ENCODE peak calls at places on chromosomes 1 and 21, in six cellular contexts. One of them, this sample, is unnamed.
A peak's percentile ranks its signal among the peaks of the same experiment; 100 is the strongest.

GRCh38 chr1:171295821-171296220 is 18.2 kb upstream of the FMO4 start:
- DNase-seq in RWPE1: no peak
- DNase-seq in endodermal cell: no peak
- DNase-seq in GM19239: no peak
- DNase-seq in Caki2: no peak
- DNase-seq in stimulated activated CD4-positive, alpha-beta T cell treated with anti-CD3 and anti-CD28 coated beads, Interleukin-2, amount 100 ng/mL, for 24 hours: no peak
- DNase-seq in this sample: no peak

GRCh38 chr1:150176593-150176992 is 26.9 kb downstream of the PLEKHO1 start:
- DNase-seq in stimulated activated CD4-positive, alpha-beta T cell treated with anti-CD3 and anti-CD28 coated beads, Interleukin-2, amount 100 ng/mL, for 24 hours: no peak
- DNase-seq in RWPE1: no peak
- DNase-seq in Caki2: no peak
- DNase-seq in endodermal cell: no peak
- DNase-seq in GM19239: no peak
- DNase-seq in this sample: no peak

GRCh38 chr1:62774971-62775578 is 8.9 kb upstream of the ATG4C start:
- DNase-seq in RWPE1: no peak
- DNase-seq in stimulated activated CD4-positive, alpha-beta T cell treated with anti-CD3 and anti-CD28 coated beads, Interleukin-2, amount 100 ng/mL, for 24 hours: no peak
- DNase-seq in endodermal cell: no peak
- DNase-seq in GM19239: no peak
- DNase-seq in Caki2: no peak
- DNase-seq in this sample: no peak

GRCh38 chr1:24301395-24302175 is 17.6 kb upstream of the GRHL3 start:
- DNase-seq in stimulated activated CD4-positive, alpha-beta T cell treated with anti-CD3 and anti-CD28 coated beads, Interleukin-2, amount 100 ng/mL, for 24 hours: no peak
- DNase-seq in GM19239: no peak
- DNase-seq in endodermal cell: no peak
- DNase-seq in RWPE1: no peak
- DNase-seq in Caki2: no peak
- DNase-seq in this sample: no peak

GRCh38 chr1:233005703-233006102 is 55.3 kb downstream of the NTPCR start:
- DNase-seq in RWPE1: peak; percentile 20
- DNase-seq in stimulated activated CD4-positive, alpha-beta T cell treated with anti-CD3 and anti-CD28 coated beads, Interleukin-2, amount 100 ng/mL, for 24 hours: no peak
- DNase-seq in GM19239: no peak
- DNase-seq in endodermal cell: peak; percentile 26
- DNase-seq in Caki2: no peak
- DNase-seq in this sample: no peak

GRCh38 chr1:86352096-86352495 is 44.0 kb downstream of the ODF2L start:
- DNase-seq in RWPE1: peak; percentile 2
- DNase-seq in GM19239: no peak
- DNase-seq in Caki2: no peak
- DNase-seq in endodermal cell: no peak
- DNase-seq in stimulated activated CD4-positive, alpha-beta T cell treated with anti-CD3 and anti-CD28 coated beads, Interleukin-2, amount 100 ng/mL, for 24 hours: no peak
- DNase-seq in this sample: no peak

GRCh38 chr1:17189632-17190525 is 15.0 kb upstream of the PADI1 start:
- DNase-seq in RWPE1: peak; percentile 87
- DNase-seq in GM19239: no peak
- DNase-seq in endodermal cell: peak; percentile 65
- DNase-seq in Caki2: peak; percentile 92
- DNase-seq in stimulated activated CD4-positive, alpha-beta T cell treated with anti-CD3 and anti-CD28 coated beads, Interleukin-2, amount 100 ng/mL, for 24 hours: no peak
- DNase-seq in this sample: no peak

GRCh38 chr1:154471304-154471703 is 30.7 kb upstream of the TDRD10 start:
- DNase-seq in endodermal cell: no peak
- DNase-seq in Caki2: no peak
- DNase-seq in RWPE1: no peak
- DNase-seq in GM19239: no peak
- DNase-seq in stimulated activated CD4-positive, alpha-beta T cell treated with anti-CD3 and anti-CD28 coated beads, Interleukin-2, amount 100 ng/mL, for 24 hours: no peak
- DNase-seq in this sample: no peak

GRCh38 chr1:201089621-201090020 is 22.6 kb downstream of the CACNA1S start:
- DNase-seq in endodermal cell: no peak
- DNase-seq in RWPE1: no peak
- DNase-seq in GM19239: no peak
- DNase-seq in Caki2: no peak
- DNase-seq in stimulated activated CD4-positive, alpha-beta T cell treated with anti-CD3 and anti-CD28 coated beads, Interleukin-2, amount 100 ng/mL, for 24 hours: no peak
- DNase-seq in this sample: no peak

GRCh38 chr1:180116964-180117763 is 37.5 kb upstream of the QSOX1 start:
- DNase-seq in Caki2: peak; percentile 83
- DNase-seq in endodermal cell: no peak
- DNase-seq in RWPE1: peak; percentile 6
- DNase-seq in GM19239: no peak
- DNase-seq in stimulated activated CD4-positive, alpha-beta T cell treated with anti-CD3 and anti-CD28 coated beads, Interleukin-2, amount 100 ng/mL, for 24 hours: no peak
- DNase-seq in this sample: no peak

GRCh38 chr1:1208713-1209433 is 2.5 kb upstream of the TNFRSF18 start:
- DNase-seq in stimulated activated CD4-positive, alpha-beta T cell treated with anti-CD3 and anti-CD28 coated beads, Interleukin-2, amount 100 ng/mL, for 24 hours: peak; percentile 71
- DNase-seq in Caki2: no peak
- DNase-seq in RWPE1: no peak
- DNase-seq in GM19239: no peak
- DNase-seq in endodermal cell: no peak
- DNase-seq in this sample: peak; percentile 25

GRCh38 chr1:148010527-148010926 is 82.3 kb downstream of the GPR89B start:
- DNase-seq in endodermal cell: no peak
- DNase-seq in stimulated activated CD4-positive, alpha-beta T cell treated with anti-CD3 and anti-CD28 coated beads, Interleukin-2, amount 100 ng/mL, for 24 hours: no peak
- DNase-seq in GM19239: no peak
- DNase-seq in Caki2: no peak
- DNase-seq in RWPE1: no peak
- DNase-seq in this sample: no peak

GRCh38 chr1:150564051-150564991 is 15.1 kb downstream of the MCL1 start:
- DNase-seq in Caki2: no peak
- DNase-seq in GM19239: no peak
- DNase-seq in RWPE1: no peak
- DNase-seq in endodermal cell: peak; percentile 54
- DNase-seq in stimulated activated CD4-positive, alpha-beta T cell treated with anti-CD3 and anti-CD28 coated beads, Interleukin-2, amount 100 ng/mL, for 24 hours: no peak
- DNase-seq in this sample: no peak

GRCh38 chr1:151638812-151639211 is 27.0 kb downstream of the SNX27 start:
- DNase-seq in GM19239: no peak
- DNase-seq in Caki2: no peak
- DNase-seq in endodermal cell: peak; percentile 48
- DNase-seq in stimulated activated CD4-positive, alpha-beta T cell treated with anti-CD3 and anti-CD28 coated beads, Interleukin-2, amount 100 ng/mL, for 24 hours: no peak
- DNase-seq in RWPE1: no peak
- DNase-seq in this sample: no peak

GRCh38 chr1:198187973-198188588 is 31.3 kb downstream of the NEK7 start:
- DNase-seq in Caki2: no peak
- DNase-seq in stimulated activated CD4-positive, alpha-beta T cell treated with anti-CD3 and anti-CD28 coated beads, Interleukin-2, amount 100 ng/mL, for 24 hours: no peak
- DNase-seq in GM19239: no peak
- DNase-seq in RWPE1: no peak
- DNase-seq in endodermal cell: no peak
- DNase-seq in this sample: no peak

GRCh38 chr1:181396171-181396670 is 87.1 kb upstream of the CACNA1E start:
- DNase-seq in Caki2: no peak
- DNase-seq in endodermal cell: no peak
- DNase-seq in stimulated activated CD4-positive, alpha-beta T cell treated with anti-CD3 and anti-CD28 coated beads, Interleukin-2, amount 100 ng/mL, for 24 hours: peak; percentile 34
- DNase-seq in RWPE1: no peak
- DNase-seq in GM19239: no peak
- DNase-seq in this sample: no peak

GRCh38 chr1:1415751-1416150 is 5.3 kb downstream of the ANKRD65 start:
- DNase-seq in GM19239: no peak
- DNase-seq in endodermal cell: no peak
- DNase-seq in Caki2: no peak
- DNase-seq in stimulated activated CD4-positive, alpha-beta T cell treated with anti-CD3 and anti-CD28 coated beads, Interleukin-2, amount 100 ng/mL, for 24 hours: no peak
- DNase-seq in RWPE1: no peak
- DNase-seq in this sample: no peak

GRCh38 chr21:41360072-41360821 is 1.6 kb upstream of the MX2 start:
- DNase-seq in endodermal cell: peak; percentile 75
- DNase-seq in RWPE1: no peak
- DNase-seq in stimulated activated CD4-positive, alpha-beta T cell treated with anti-CD3 and anti-CD28 coated beads, Interleukin-2, amount 100 ng/mL, for 24 hours: no peak
- DNase-seq in Caki2: no peak
- DNase-seq in GM19239: no peak
- DNase-seq in this sample: no peak

GRCh38 chr21:37748351-37748750 is 167.9 kb downstream of the KCNJ6 start:
- DNase-seq in GM19239: no peak
- DNase-seq in Caki2: no peak
- DNase-seq in RWPE1: no peak
- DNase-seq in endodermal cell: no peak
- DNase-seq in stimulated activated CD4-positive, alpha-beta T cell treated with anti-CD3 and anti-CD28 coated beads, Interleukin-2, amount 100 ng/mL, for 24 hours: no peak
- DNase-seq in this sample: no peak

GRCh38 chr1:58664881-58665280 is 35.0 kb downstream of the MYSM1 start:
- DNase-seq in GM19239: no peak
- DNase-seq in Caki2: no peak
- DNase-seq in endodermal cell: no peak
- DNase-seq in RWPE1: no peak
- DNase-seq in stimulated activated CD4-positive, alpha-beta T cell treated with anti-CD3 and anti-CD28 coated beads, Interleukin-2, amount 100 ng/mL, for 24 hours: no peak
- DNase-seq in this sample: no peak

GRCh38 chr21:34020934-34021553 is 52.3 kb upstream of the MRPS6 start:
- DNase-seq in Caki2: no peak
- DNase-seq in GM19239: no peak
- DNase-seq in stimulated activated CD4-positive, alpha-beta T cell treated with anti-CD3 and anti-CD28 coated beads, Interleukin-2, amount 100 ng/mL, for 24 hours: no peak
- DNase-seq in endodermal cell: no peak
- DNase-seq in RWPE1: no peak
- DNase-seq in this sample: no peak